ENCODE peak calls at places on chromosomes 1 and 21, in eight cellular contexts. K is right cardiac atrium; E is K562; Z is uterus; Y is endodermal cell; F is CD8-positive, alpha-beta T cell; R is thoracic aorta; L is Panc1. V is an unnamed sample. For H3K4me1 and H3K27me3, the result is how much of the 10 kb centered on the place peaks cover.

GRCh38 chr1:70134148-70134547 is 71.2 kb downstream of the LRRC40 start:
- DNase-seq in F (no peak), Z (no peak), E (no peak), L (no peak), K (no peak), Y (peak), R (no peak), V (no peak)

GRCh38 chr1:94031591-94031990 is 89.4 kb downstream of the ABCA4 start:
- DNase-seq in L (no peak), Z (no peak), K (no peak), Y (no peak), F (no peak), R (no peak), E (no peak), V (no peak)

GRCh38 chr1:118136511-118136937 is 48.5 kb downstream of the SPAG17 start:
- DNase-seq in Y (no peak), F (no peak), L (no peak), R (no peak), K (no peak), E (no peak), Z (peak), V (no peak)

GRCh38 chr1:116529681-116530080 is 41.1 kb downstream of the CD58 start:
- DNase-seq in Y (no peak), K (no peak), F (no peak), Z (no peak), R (no peak), E (no peak), L (no peak), V (no peak)

GRCh38 chr1:224495861-224496260 is 61.3 kb upstream of the WDR26 start:
- DNase-seq in E (no peak), K (no peak), R (no peak), Y (no peak), Z (no peak), L (no peak), F (no peak), V (no peak)

GRCh38 chr21:28971171-28971570 is 21.5 kb downstream of the LTN1 start:
- DNase-seq in E (no peak), Y (no peak), Z (no peak), F (no peak), L (no peak), K (no peak), R (no peak), V (no peak)

GRCh38 chr1:30381266-30381665 is 342.1 kb downstream of the MATN1 start:
- DNase-seq in L (no peak), F (no peak), R (no peak), Z (no peak), K (no peak), E (no peak), Y (peak), V (no peak)

GRCh38 chr1:117658676-117659075 is 52.8 kb downstream of the TENT5C start:
- DNase-seq in E (no peak), Z (no peak), L (no peak), F (peak), R (no peak), K (no peak), Y (no peak), V (peak)

GRCh38 chr1:32072622-32073386 is at the start of gene TMEM39B:
- DNase-seq in Y (peak), R (peak), F (peak), L (peak), K (peak), E (peak), Z (peak), V (peak)

GRCh38 chr1:214331827-214332423 is 51.0 kb downstream of the SMYD2 start:
- DNase-seq in K (no peak), Z (no peak), F (peak), L (peak), R (no peak), E (peak), Y (peak), V (peak)

GRCh38 chr21:37866027-37866426 is 50.2 kb downstream of the KCNJ6 start:
- DNase-seq in Z (no peak), E (no peak), L (no peak), F (no peak), K (no peak), R (no peak), Y (peak), V (no peak)

GRCh38 chr1:205438213-205439158 is 16.6 kb upstream of the LEMD1 start:
- DNase-seq in L (no peak), F (no peak), Z (peak), R (peak), K (peak), Y (peak), E (peak), V (no peak)

GRCh38 chr1:205435904-205436573 is 14.2 kb upstream of the LEMD1 start:
- DNase-seq in Z (no peak), R (no peak), L (no peak), E (no peak), F (no peak), Y (peak), K (no peak), V (no peak)

GRCh38 chr1:205440121-205440475 is 15.7 kb downstream of the BLACAT1 start:
- DNase-seq in L (no peak), K (no peak), Z (no peak), Y (no peak), F (no peak), E (no peak), R (no peak), V (no peak)

GRCh38 chr1:205436776-205437485 is 15.1 kb upstream of the LEMD1 start:
- DNase-seq in Z (no peak), L (no peak), R (no peak), Y (no peak), K (no peak), E (no peak), F (no peak), V (no peak)

DNA sequence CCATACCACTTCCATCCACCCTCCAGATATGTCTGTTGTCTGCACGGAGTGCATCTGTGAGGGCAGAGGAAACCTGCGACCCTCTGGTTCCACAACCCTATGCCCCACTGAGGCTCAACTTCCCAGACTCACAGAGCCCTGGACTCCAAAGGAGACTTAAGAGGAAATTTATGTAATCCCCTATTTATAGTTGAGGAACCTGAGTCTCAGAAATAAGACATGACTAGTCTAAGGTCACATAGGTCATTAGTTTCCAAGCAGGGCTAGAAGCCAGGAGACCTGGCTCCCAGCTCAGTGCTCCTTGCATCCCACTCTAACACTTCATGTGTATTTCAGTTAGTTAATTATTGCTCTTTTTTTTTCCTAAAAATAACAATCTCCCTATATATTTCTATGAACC is 15.7 kb upstream of the LEMD1 start:
- DNase-seq in F (no peak), L (no peak), R (no peak), K (no peak), Y (no peak), Z (no peak), E (no peak), V (no peak)
- H3K4me1 ChIP-seq in F (under half), L (under half), R (under half), K (under half), Y (under half), Z (under half), E (under half), V (under half)

GRCh38 chr1:81804320-81804719 is 3.6 kb downstream of the ADGRL2 start:
- DNase-seq in Z (no peak), L (no peak), E (no peak), R (no peak), Y (no peak), K (no peak), F (no peak), V (no peak)
- H3K27me3 ChIP-seq in Z (under half), L (under half), E (under half), R (under half), Y (under half), K (under half), F (under half), V (under half)

GRCh38 chr1:54487571-54488050 is 60.4 kb upstream of the ACOT11 start:
- DNase-seq in E (no peak), Y (peak), L (no peak), F (no peak), R (no peak), Z (no peak), K (peak), V (no peak)
- H3K4me3 ChIP-seq in E (peak), Y (peak), L (peak), F (peak), R (peak), Z (peak), K (peak), V (peak)

GRCh38 chr1:4050998-4051397 is 150.9 kb upstream of the C1orf174 start:
- DNase-seq in K (no peak), Y (no peak), F (no peak), E (no peak), L (no peak), Z (no peak), R (no peak), V (no peak)
- H3K4me1 ChIP-seq in K (under half), Y (under half), F (under half), E (under half), L (under half), Z (under half), R (under half), V (under half)

DNA sequence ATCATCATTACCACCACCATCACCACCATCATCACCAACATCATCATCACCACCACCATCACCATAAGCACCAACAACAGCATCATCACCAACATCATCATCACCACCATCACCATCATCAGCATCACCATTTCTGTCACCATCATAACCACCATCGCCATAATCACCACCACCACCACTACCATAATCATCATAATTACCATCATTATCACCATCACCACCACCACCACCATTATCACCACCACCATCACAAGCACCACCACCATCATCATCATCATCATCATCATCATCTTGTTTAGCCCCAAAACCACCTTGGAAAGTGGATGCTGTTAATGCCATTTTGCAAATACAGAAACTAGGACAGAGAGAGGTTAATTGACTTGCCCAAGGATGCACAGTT is 22.5 kb downstream of the CAMK2N1 start:
- DNase-seq in Y (no peak), K (no peak), E (no peak), F (no peak), L (no peak), R (no peak), Z (no peak), V (no peak)
- H3K27me3 ChIP-seq in Y (under half), K (under half), E (under half), F (under half), L (under half), R (under half), Z (under half), V (under half)